ENCODE peak calls at places on chromosomes 7 and 10, in four cellular contexts. S is GM12878, R is A549, F is IMR-90. Q is an unnamed sample.

GRCh38 chr10:119375574-119376265 is 166.8 kb downstream of the RGS10 start:
- DNase-seq in S (no peak), R (no peak), F (peak), Q (no peak)

GRCh38 chr7:113087278-113087998 is 811 bp upstream of the GPR85 start:
- DNase-seq in S (no peak), R (peak), F (peak), Q (peak)

GRCh38 chr10:44567471-44567870 is 182.6 kb upstream of the CXCL12 start:
- DNase-seq in S (no peak), R (no peak), F (peak), Q (no peak)

GRCh38 chr10:131656446-131656845 is 244.4 kb upstream of the PPP2R2D start:
- DNase-seq in S (no peak), R (no peak), F (no peak), Q (no peak)

GRCh38 chr7:141928147-141928894 is 12.1 kb downstream of the OR9A4 start:
- DNase-seq in S (no peak), R (no peak), F (no peak), Q (no peak)

GRCh38 chr7:100372256-100372655 is 1.0 kb upstream of the PILRA start:
- DNase-seq in S (no peak), R (no peak), F (peak), Q (no peak)

GRCh38 chr7:148914208-148914777 is 30.2 kb upstream of the EZH2 start:
- DNase-seq in S (no peak), R (peak), F (peak), Q (no peak)

GRCh38 chr7:75776295-75776971 is 4.4 kb upstream of the CCL26 start:
- DNase-seq in S (peak), R (peak), F (peak), Q (no peak)

GRCh38 chr7:156172638-156173037 is 360.4 kb upstream of the SHH start:
- DNase-seq in S (no peak), R (no peak), F (no peak), Q (no peak)

DNA sequence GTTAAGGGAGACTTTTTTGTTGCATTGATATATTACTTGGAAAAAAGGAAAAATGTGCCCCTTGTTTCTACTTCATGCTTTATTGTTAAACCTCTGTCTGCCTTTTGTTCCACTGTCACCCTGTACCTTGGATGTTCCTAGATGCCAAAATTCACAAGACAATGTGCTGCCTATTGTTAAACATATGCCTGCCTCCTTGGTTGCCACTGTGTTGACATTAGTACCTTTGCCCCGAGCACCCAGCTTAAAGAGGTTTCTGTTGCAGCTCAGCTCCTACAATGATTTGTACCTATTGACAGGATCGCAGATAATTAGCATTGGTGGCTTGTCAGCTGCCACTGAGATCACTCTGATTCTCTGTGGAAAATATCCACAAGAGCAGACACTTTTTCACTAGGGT is 188.0 kb downstream of the KCND2 start:
- DNase-seq in S (no peak), R (no peak), F (no peak), Q (no peak)
- TF ChIP-seq ELK1 in S (no peak), R (no peak), F (no peak), Q (no peak)

GRCh38 chr7:42099837-42100508 is 137.0 kb downstream of the GLI3 start:
- DNase-seq in S (no peak), R (no peak), F (peak), Q (no peak)
- TF ChIP-seq ELK1 in S (no peak), R (no peak), F (no peak), Q (no peak)

DNA sequence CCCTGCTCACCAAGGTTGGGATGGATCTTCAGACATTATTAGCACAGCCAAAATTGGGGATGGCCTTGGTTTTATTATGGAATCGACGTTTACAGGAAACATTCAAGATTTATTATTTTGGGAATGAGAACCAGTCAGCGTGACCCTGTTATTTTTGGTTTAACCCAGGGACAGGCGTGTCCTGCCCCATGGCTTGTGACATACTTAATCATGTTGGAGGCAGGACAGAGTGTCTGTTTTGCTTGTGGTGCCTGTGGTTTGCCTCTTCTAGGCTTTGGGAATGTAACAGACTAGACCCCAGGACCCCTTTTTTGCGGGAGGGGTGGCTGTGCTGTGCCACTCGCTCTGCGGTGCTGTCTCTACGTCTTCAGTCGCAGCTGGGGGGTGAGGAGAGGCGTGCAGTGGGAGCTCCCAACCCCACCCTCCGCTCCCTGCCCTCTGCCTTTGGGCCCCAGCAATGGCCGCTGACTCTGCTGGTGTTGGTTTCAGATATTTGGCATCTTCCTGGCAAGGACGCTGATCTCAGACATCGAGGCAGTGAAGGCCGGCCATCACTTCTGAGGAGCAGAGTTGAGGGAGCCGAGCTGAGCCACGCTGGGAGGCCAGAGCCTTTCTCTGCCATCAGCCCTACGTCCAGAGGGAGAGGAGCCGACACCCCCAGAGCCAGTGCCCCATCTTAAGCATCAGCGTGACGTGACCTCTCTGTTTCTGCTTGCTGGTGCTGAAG is 20.1 kb upstream of the SH2D4B start:
- DNase-seq in S (no peak), R (no peak), F (no peak), Q (no peak)
- TF ChIP-seq ELK1 in S (no peak), R (no peak), F (no peak), Q (no peak)

DNA sequence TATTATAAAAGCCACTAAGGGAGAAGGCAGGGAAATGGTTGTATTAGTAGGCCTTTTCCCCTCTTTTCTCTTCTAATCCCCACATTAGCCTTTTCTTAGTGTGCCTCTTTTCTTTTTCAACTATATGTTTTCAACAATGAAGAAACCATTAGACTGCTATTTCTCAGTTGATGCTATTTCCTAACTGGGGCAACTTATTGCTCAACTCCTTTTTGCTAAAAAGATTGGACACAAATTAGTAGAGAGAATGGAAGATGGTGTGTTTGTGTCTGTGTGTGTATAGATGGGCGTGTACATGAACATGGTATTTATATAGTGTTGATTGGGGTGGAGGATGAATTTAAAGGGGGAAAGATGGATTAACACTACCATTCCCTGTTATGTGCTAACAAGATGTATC is 28.4 kb downstream of the TBC1D12 start:
- DNase-seq in S (no peak), R (no peak), F (peak), Q (no peak)
- TF ChIP-seq ELK1 in S (no peak), R (no peak), F (no peak), Q (no peak)

GRCh38 chr7:1043552-1044188 is 676 bp upstream of the GPR146 start:
- DNase-seq in S (no peak), R (no peak), F (no peak), Q (no peak)

GRCh38 chr7:1045038-1045726 is 836 bp downstream of the GPR146 start:
- DNase-seq in S (no peak), R (no peak), F (no peak), Q (peak)

GRCh38 chr7:1046722-1047679 is 2.7 kb downstream of the GPR146 start:
- DNase-seq in S (no peak), R (no peak), F (no peak), Q (no peak)

GRCh38 chr7:1044189-1045037 is at the start of gene GPR146:
- DNase-seq in S (no peak), R (peak), F (peak), Q (peak)

DNA sequence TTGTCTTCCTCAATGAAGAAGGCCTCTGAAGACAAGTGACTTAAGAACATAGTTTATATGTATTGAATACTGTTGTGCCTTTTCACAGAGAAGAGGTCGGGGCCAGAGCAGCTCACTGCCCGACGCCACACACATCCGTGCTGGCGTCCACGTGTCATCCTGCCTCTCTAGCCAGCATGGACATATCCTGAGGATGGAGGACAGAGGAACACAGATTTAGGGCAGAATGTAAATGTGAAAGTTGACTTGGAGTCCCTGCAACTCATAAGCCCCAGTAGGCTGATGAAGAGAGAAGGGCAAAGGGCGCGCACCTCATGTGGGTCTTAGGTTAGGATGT is 1.3 kb downstream of the GPR146 start:
- DNase-seq in S (no peak), R (no peak), F (no peak), Q (no peak)
- TF ChIP-seq ELK1 in S (no peak), R (no peak), F (no peak), Q (no peak)

DNA sequence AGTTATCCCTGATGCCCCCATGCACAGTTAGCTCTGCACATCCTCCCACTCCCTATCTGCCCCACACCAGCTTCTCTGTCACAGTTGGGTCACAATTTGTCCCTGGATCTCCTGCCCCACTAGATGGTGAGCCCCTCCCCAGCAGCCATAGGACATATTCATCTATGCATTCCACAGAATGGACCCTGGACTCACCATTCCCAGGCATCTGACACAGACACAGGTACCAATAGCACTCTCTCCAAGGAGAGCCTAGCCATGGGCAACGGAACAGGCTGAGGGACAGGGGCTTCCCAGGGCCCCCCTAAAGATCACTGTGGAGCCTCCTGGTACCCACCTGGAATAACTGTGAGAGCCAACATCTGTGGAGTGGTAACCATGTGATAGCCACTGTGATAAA is 34.7 kb upstream of the EEPD1 start:
- DNase-seq in S (no peak), R (no peak), F (no peak), Q (no peak)
- TF ChIP-seq ELK1 in S (no peak), R (no peak), F (no peak), Q (no peak)

DNA sequence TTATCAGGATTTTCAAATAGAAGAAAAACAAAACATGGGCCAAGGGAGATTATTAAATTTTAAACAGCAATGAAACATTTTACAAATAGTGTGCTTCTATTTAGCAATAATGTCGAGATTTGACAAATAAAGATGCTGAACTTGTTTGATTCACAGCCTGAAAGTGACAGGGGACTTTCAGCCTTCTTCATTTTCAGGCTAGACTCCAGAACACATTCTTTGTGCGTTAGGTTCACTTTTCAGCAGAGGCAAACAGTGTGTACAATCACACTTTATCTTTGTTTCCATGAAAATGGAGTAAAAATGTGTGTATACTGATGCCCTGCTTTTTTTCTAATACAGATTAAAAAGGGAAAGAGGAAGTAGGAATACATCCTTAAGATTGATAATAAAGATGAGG is 35.6 kb downstream of the FAM171A1 start:
- DNase-seq in S (no peak), R (no peak), F (no peak), Q (no peak)
- TF ChIP-seq ELK1 in S (no peak), R (no peak), F (no peak), Q (no peak)

GRCh38 chr7:151008511-151009323 is 15.6 kb downstream of the ATG9B start:
- DNase-seq in S (peak), R (peak), F (no peak), Q (peak)
- TF ChIP-seq ELK1 in S (no peak), R (no peak), F (no peak), Q (no peak)

DNA sequence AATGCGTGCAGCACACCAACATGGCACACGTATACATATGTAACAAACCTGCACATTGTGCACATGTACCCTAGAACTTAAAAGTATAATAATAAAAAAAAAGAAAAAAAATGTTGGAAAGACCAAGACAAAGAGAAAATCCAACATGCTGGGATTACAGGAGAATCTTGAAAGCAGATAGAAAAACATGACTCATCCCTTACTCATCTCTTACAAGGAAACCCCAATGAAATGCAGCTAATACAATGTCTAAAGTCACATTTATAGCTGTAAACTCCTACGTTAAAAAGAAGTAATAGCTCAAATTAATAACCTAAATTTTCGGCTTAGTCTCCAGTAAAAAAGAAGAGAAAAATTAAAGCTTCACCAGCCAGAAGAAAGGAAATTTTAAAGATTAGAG is 47.5 kb upstream of the DGKB start:
- DNase-seq in S (no peak), R (no peak), F (no peak), Q (no peak)
- TF ChIP-seq ELK1 in S (no peak), R (no peak), F (no peak), Q (no peak)

DNA sequence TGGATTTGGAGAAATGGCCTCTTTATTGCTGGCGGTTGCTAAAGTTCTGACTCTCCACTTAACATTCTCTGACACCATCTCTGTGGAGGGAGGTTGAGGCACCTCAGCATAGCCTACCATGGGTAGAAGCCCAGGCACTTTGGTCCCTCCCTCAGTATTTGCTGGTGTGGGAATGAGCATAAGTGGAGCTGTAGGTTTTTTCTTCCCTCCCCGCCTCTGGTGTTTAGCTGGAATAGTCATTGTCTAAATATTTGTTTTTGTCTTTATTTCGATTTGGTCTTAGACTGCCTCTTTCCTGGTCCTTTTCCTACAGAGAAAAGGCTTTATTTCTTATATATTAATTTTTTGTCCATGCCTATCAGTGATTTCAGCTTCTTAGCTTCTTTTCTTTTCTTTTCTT is 203.4 kb upstream of the AGR3 start:
- DNase-seq in S (no peak), R (peak), F (no peak), Q (no peak)
- TF ChIP-seq ELK1 in S (no peak), R (no peak), F (no peak), Q (no peak)